ENCODE peak calls at places on chromosomes 16 and 17, in four cellular contexts. K is neural progenitor cell, Z is tibial artery, S is pancreas. A is an unnamed sample. For H3K27me3, the result is how much of the 10 kb centered on the place peaks cover.

GRCh38 chr17:43679911-43680310 is 18.2 kb upstream of the MEOX1 start:
- DNase-seq in K (no peak), S (no peak), Z (no peak), A (no peak)

GRCh38 chr16:50771366-50771765 is 29.5 kb downstream of the CYLD start:
- DNase-seq in K (no peak), S (no peak), Z (no peak), A (no peak)

GRCh38 chr17:73083432-73083831 is 9.1 kb downstream of the SLC39A11 start:
- DNase-seq in K (no peak), S (no peak), Z (no peak), A (no peak)

GRCh38 chr17:18967806-18968744 is 16.1 kb downstream of the SLC5A10 start:
- DNase-seq in Z (no peak), K (no peak), S (no peak), A (no peak)

GRCh38 chr16:23060458-23061320 is 88.6 kb downstream of the USP31 start:
- DNase-seq in K (peak), Z (peak), S (peak), A (peak)

GRCh38 chr16:14302031-14302398 is 230.9 kb downstream of the MRTFB start:
- DNase-seq in S (peak), K (peak), Z (peak), A (no peak)

GRCh38 chr16:88888778-88889387 is 22.4 kb upstream of the PABPN1L start:
- DNase-seq in Z (no peak), S (no peak), K (no peak), A (no peak)

GRCh38 chr16:64993464-64993863 is 128.4 kb downstream of the CDH11 start:
- DNase-seq in S (no peak), Z (no peak), K (no peak), A (no peak)

GRCh38 chr17:45190503-45191282 is 29.0 kb downstream of the HEXIM2 start:
- DNase-seq in Z (no peak), S (no peak), K (no peak), A (no peak)

GRCh38 chr17:8366231-8366630 is 10.3 kb downstream of the KRABD2 start:
- DNase-seq in S (no peak), Z (no peak), K (no peak), A (no peak)

GRCh38 chr17:81832608-81833159 is 407 bp downstream of the MCRIP1 start:
- DNase-seq in K (no peak), S (no peak), Z (peak), A (no peak)

GRCh38 chr16:11797957-11798299 is 870 bp upstream of the ZC3H7A start:
- DNase-seq in K (no peak), Z (no peak), S (no peak), A (peak)

GRCh38 chr17:33582661-33583060 is 289.6 kb upstream of the ASIC2 start:
- DNase-seq in K (no peak), Z (no peak), S (no peak), A (no peak)

GRCh38 chr17:69031839-69032238 is 28.9 kb downstream of the ABCA9 start:
- DNase-seq in S (no peak), K (no peak), Z (no peak), A (no peak)

GRCh38 chr17:49576121-49576905 is 642 bp downstream of the NXPH3 start:
- DNase-seq in K (peak), Z (peak), S (no peak), A (no peak)

GRCh38 chr17:17937450-17937849 is 34.8 kb downstream of the TOM1L2 start:
- DNase-seq in Z (no peak), S (no peak), K (no peak), A (no peak)

GRCh38 chr17:65925606-65926307 is 266.2 kb downstream of the CEP112 start:
- DNase-seq in Z (no peak), S (no peak), K (no peak), A (no peak)

GRCh38 chr17:40344321-40345160 is 20.0 kb downstream of the GJD3 start:
- DNase-seq in S (no peak), Z (no peak), K (no peak), A (no peak)

GRCh38 chr17:77140878-77141767 is at the start of gene SEC14L1:
- DNase-seq in K (peak), Z (peak), S (no peak), A (no peak)

GRCh38 chr17:15740570-15741120 is 8.6 kb downstream of the TBC1D26 start:
- DNase-seq in K (no peak), S (no peak), Z (no peak), A (no peak)

GRCh38 chr17:57009737-57010445 is 32.0 kb downstream of the SCPEP1 start:
- DNase-seq in S (peak), Z (no peak), K (peak), A (no peak)

DNA sequence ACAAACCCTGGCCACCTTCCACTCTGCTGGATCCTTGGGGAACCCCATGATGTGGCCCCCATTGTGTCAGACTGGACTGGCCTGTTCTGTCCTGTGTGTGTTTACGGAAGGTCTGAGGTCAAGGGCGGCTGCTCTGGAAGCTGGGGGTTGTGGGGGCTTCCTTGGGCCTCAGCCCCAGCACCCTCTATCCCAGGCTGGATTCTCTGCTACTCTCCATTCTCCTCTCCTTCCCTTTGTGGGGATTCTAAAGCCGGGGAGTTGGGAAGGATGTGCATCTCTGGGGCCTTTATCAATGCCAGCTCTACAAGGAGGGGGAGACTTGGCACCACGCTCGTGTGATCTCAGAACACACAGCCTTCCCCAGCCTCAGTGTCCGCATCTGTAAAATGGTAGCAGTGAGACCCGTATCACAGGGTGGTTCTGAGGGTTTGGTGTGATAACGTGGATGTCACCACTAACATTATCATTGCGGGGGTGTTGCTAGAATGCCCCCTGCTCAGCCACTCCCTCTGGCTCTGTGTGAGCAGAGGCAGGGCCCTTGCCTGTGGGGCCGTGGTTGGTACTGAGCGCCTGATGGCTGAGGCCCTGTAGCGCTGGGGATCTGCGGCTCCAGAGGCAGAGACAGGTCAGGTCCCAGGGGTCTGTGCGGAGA is 18.1 kb downstream of the ADGRG1 start:
- DNase-seq in K (no peak), Z (no peak), S (no peak), A (no peak)
- H3K4me3 ChIP-seq in K (no peak), Z (no peak), S (no peak), A (no peak)

DNA sequence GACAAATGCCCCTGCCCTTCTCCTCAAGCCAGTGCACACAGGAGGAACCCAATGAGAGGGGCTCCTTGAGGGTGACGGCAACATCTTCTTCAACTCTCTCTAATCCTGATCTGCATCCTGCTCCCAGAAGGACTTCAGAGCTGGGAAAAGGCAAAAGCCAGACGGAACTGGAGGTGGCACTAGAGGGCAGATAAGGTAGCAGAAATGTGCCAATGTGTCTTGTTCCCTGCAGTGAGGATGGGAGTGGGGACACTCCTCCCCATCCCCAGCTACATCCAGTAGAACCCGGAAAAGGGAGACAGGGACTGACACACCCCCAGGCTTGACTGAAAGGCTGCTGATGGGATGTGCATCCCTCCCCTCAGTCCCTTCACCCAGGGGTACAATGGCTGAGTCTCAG is 28.5 kb downstream of the SRCIN1 start:
- DNase-seq in Z (no peak), K (no peak), S (no peak), A (no peak)
- H3K27me3 ChIP-seq in Z (half or more), K (half or more), S (under half), A (under half)

DNA sequence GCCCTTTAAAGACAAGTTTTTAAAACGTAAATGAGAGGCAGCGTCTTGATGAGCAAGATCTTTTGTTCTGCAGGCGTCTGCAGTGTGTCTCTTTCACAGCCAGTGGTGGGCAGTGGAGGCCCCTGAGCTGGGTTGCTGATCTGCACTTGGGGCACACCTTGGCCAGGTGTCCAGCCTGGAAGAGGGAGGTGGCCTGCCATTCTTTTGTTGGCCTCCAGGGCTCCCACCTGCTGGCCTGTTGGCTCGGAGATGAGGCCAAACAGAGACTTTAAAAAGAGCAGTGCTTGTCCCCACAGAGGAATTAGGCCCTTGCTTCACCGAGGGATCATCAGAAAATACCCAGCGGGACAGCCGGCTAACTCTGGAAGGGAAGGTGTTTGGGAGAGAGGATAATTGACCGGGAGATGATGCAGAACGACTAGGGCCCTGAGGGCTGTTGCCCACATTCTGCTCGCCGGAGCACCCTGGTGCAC is 145.9 kb upstream of the PLCG2 start:
- DNase-seq in S (no peak), K (peak), Z (no peak), A (no peak)
- TF ChIP-seq CTCF in S (no peak), K (peak), Z (no peak), A (peak)

DNA sequence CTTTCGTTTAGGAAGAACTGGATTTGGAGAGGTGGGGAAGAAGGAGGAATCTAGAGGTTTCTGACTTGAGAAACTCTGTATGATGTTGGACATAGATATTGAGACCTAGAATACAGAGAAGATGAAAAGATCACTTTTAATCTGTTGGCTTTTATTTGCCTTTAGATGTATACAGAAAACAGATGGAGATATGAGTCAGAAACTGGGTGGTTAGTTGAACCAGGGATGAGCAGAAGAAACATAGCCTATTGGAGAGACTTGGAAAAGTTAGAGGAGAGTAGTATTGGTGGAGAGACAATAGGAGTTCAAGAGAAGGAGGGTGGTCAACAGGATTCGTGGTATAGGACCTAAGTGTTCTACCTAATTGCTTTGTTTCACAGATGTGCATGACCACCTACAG is 5.1 kb downstream of the PHAF1 start:
- DNase-seq in S (no peak), Z (no peak), K (no peak), A (no peak)
- H3K4me3 ChIP-seq in S (no peak), Z (no peak), K (no peak), A (no peak)

GRCh38 chr16:56198044-56198754 is 6.9 kb downstream of the GNAO1 start:
- DNase-seq in S (no peak), Z (no peak), K (no peak), A (no peak)
- H3K27me3 ChIP-seq in S (under half), Z (under half), K (under half), A (under half)

DNA sequence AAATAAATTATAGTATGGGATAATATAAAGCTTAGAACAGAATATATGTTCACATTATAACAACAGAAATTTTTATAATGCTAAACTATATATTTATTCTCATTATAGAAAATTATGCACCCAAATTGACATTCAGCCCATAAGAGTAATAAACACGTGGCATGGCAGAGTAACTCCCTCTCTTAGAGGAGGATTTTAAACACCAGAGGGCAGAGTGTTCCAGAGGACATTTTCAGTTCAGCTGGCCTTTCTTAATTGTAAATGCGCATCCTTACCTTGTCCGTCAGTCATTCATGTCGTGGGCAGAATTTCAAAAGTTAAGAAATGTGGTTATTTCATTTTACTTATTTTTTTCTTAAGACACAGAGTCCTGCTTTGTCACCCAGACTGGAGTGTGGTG is 147.1 kb downstream of the TANC2 start:
- DNase-seq in Z (no peak), K (peak), S (no peak), A (no peak)
- TF ChIP-seq CTCF in Z (no peak), K (peak), S (no peak), A (peak)

A was measured in dorsolateral prefrontal cortex.